ENCODE peak calls at places on chromosomes 11 and 22, in eight cellular contexts. I is cardiac muscle cell, W is adipocyte, N is astrocyte of the spinal cord, H is retinal pigment epithelial cell, V is heart left ventricle, T is uterus, R is GM06990. F is an unnamed sample.

GRCh38 chr11:2701230-2701629 is 1.4 kb upstream of the KCNQ1OT1 start:
- DNase-seq in I (no peak), W (no peak), N (no peak), H (no peak), V (no peak), T (no peak), R (no peak), F (no peak)

GRCh38 chr11:36300651-36301050 is 4.6 kb downstream of the PRR5L start:
- DNase-seq in I (no peak), W (peak; percentile 89), N (peak; percentile 62), H (peak; percentile 27), V (peak; percentile 58), T (peak; percentile 20), R (no peak), F (no peak)

GRCh38 chr11:75576445-75577049 is 14.5 kb downstream of the SERPINH1 start:
- DNase-seq in I (no peak), W (peak; percentile 62), N (peak; percentile 46), H (no peak), V (no peak), T (no peak), R (peak; percentile 71), F (no peak)

GRCh38 chr11:34405079-34405858 is 33.5 kb upstream of the CAT start:
- DNase-seq in I (no peak), W (no peak), N (peak; percentile 20), H (no peak), V (no peak), T (no peak), R (peak; percentile 17), F (peak; percentile 12)

GRCh38 chr11:100863080-100863581 is 176.0 kb downstream of the ARHGAP42 start:
- DNase-seq in I (peak; percentile 78), W (peak; percentile 89), N (peak; percentile 95), H (peak; percentile 64), V (peak; percentile 47), T (peak; percentile 29), R (no peak), F (no peak)

GRCh38 chr11:93570759-93571413 is 27.7 kb upstream of the SMCO4 start:
- DNase-seq in I (peak; percentile 23), W (peak; percentile 60), N (peak; percentile 68), H (peak; percentile 30), V (peak; percentile 30), T (peak; percentile 14), R (no peak), F (no peak)

GRCh38 chr11:15216678-15217077 is 102.0 kb downstream of the INSC start:
- DNase-seq in I (no peak), W (no peak), N (no peak), H (no peak), V (no peak), T (no peak), R (no peak), F (no peak)

GRCh38 chr11:72439455-72439854 is 5.1 kb upstream of the CLPB start:
- DNase-seq in I (no peak), W (peak; percentile 53), N (peak; percentile 62), H (peak; percentile 3), V (no peak), T (no peak), R (no peak), F (no peak)

GRCh38 chr11:47595029-47595428 is 818 bp upstream of the C1QTNF4 start:
- DNase-seq in I (peak; percentile 54), W (no peak), N (no peak), H (no peak), V (peak; percentile 44), T (no peak), R (no peak), F (no peak)

GRCh38 chr11:26688701-26689100 is 33.2 kb downstream of the SLC5A12 start:
- DNase-seq in I (no peak), W (no peak), N (no peak), H (no peak), V (no peak), T (no peak), R (no peak), F (no peak)

GRCh38 chr22:46262449-46263207 is 515 bp downstream of the PKDREJ start:
- DNase-seq in I (peak; percentile 19), W (peak; percentile 24), N (peak; percentile 40), H (peak; percentile 13), V (peak; percentile 67), T (peak; percentile 48), R (no peak), F (no peak)

GRCh38 chr11:67029146-67029545 is 6.2 kb downstream of the SYT12 start:
- DNase-seq in I (no peak), W (no peak), N (peak; percentile 22), H (no peak), V (no peak), T (no peak), R (no peak), F (no peak)

GRCh38 chr11:60657880-60658279 is 41.5 kb upstream of the MS4A8 start:
- DNase-seq in I (peak; percentile 57), W (no peak), N (no peak), H (no peak), V (no peak), T (no peak), R (no peak), F (no peak)

GRCh38 chr22:18109410-18110193 is 1.0 kb upstream of the TUBA8 start:
- DNase-seq in I (no peak), W (no peak), N (no peak), H (no peak), V (no peak), T (no peak), R (no peak), F (no peak)

GRCh38 chr22:22721681-22722309 is 77.4 kb downstream of the GGTLC2 start:
- DNase-seq in I (no peak), W (peak; percentile 44), N (peak; percentile 39), H (peak; percentile 21), V (no peak), T (no peak), R (no peak), F (no peak)

GRCh38 chr11:61828629-61829407 is 718 bp downstream of the FADS2 start:
- DNase-seq in I (peak; percentile 68), W (peak; percentile 77), N (peak; percentile 27), H (peak; percentile 68), V (peak; percentile 63), T (peak; percentile 64), R (peak; percentile 80), F (peak; percentile 13)

GRCh38 chr11:126680109-126680508 is 320.5 kb downstream of the KIRREL3 start:
- DNase-seq in I (no peak), W (no peak), N (no peak), H (no peak), V (no peak), T (no peak), R (no peak), F (no peak)

DNA sequence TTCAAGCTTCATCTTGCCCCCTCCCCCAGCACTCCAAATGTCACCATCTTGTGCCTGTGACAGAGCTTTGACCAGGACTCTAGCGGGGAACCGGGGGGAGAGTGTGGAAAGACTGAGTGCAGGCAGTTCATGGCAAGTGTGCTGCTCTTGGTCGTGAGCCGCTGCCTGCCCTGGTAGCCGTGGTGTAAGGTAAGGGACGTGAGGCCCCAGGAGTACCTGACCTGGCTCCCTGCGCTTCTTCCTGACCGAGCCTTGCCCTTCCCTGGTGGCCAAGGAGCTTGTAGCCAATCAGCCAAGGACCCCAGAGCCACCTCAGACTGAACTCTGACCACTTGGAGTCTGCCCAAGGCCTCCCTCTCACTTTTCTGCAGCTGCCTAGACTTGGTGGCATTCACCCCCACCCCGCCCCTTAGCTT is 1.3 kb downstream of the DGKZ start:
- DNase-seq in I (peak; percentile 54), W (no peak), N (no peak), H (no peak), V (no peak), T (no peak), R (no peak), F (no peak)
- H3K4me3 ChIP-seq in I (peak overlapping the region; percentile 97), W (peak overlapping the region; percentile 94), N (peak overlapping the region; percentile 82), H (peak overlapping the region; percentile 81), V (peak overlapping the region; percentile 91), T (peak overlapping the region; percentile 86), R (peak overlapping the region; percentile 98), F (peak overlapping the region; percentile 89)

GRCh38 chr11:119382101-119382500 is 611 bp upstream of the USP2 start:
- DNase-seq in I (no peak), W (no peak), N (no peak), H (no peak), V (no peak), T (no peak), R (no peak), F (no peak)

GRCh38 chr11:119381186-119381988 is at the start of gene USP2:
- DNase-seq in I (peak; percentile 99), W (peak; percentile 99), N (peak; percentile 94), H (peak; percentile 89), V (peak; percentile 96), T (peak; percentile 98), R (peak; percentile 92), F (peak; percentile 97)

GRCh38 chr11:119378851-119379465 is 2.5 kb downstream of the USP2 start:
- DNase-seq in I (peak; percentile 83), W (no peak), N (no peak), H (no peak), V (peak; percentile 39), T (no peak), R (no peak), F (no peak)

GRCh38 chr11:119380160-119380815 is 1.2 kb downstream of the USP2 start:
- DNase-seq in I (no peak), W (no peak), N (no peak), H (no peak), V (peak; percentile 18), T (no peak), R (no peak), F (no peak)

GRCh38 chr11:119380816-119381185 is 689 bp downstream of the USP2 start:
- DNase-seq in I (peak; percentile 62), W (no peak), N (no peak), H (no peak), V (peak; percentile 22), T (no peak), R (no peak), F (no peak)
- H3K4me3 ChIP-seq in I (peak overlapping the region; percentile 50), W (peak overlapping the region; percentile 83), N (peak overlapping the region; percentile 51), H (peak overlapping the region; percentile 72), V (peak overlapping the region; percentile 53), T (peak overlapping the region; percentile 41), R (no peak overlapping the region), F (peak overlapping the region; percentile 77)

DNA sequence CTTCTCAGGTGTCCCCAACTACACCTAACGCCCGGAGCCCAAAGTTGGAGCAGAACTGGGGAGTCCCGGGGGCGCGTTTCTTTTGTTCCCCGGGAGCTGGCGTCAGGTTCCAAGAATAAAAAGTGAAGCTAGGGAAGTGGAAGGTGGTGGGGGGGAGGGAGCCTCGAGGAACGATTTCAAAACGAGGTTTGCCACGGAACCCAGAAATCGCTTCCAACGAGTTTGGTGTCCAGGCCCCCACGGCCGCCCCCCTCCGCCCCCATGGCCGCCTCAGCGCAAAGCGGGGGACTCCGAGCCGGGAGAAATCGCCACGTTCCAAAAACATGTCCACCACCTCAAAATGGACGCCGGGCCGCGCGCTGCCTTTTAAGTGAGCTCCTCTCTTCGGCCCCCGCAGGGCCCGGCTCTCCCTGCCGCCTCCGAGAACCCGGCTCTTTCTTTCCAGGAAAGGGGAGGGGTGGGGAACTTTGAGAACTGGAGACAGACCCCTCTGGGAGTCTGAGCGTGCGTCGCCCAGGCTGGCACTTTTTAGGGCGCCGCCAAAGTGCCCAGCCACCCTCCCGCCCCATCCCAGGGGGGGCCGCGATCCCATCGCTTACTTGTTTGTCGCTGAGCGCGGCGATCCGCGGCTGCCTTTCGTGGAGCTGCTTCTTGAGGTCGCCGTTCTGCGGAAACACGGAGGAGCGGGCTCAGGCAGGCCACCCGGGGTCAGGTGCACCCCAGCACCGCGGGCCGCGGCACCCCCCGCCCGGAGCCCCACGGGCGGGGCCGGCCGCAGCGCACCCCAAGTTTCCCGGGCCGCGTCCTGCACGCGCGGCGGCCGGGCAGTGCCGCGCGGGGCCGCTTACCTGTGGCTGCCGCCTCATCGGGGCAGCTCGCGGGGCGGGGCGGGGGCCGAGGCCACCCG is 1.6 kb downstream of the PHF21B start:
- DNase-seq in I (peak; percentile 50), W (peak; percentile 21), N (peak; percentile 27), H (no peak), V (no peak), T (peak; percentile 16), R (no peak), F (no peak)
- H3K4me3 ChIP-seq in I (peak overlapping the region; percentile 60), W (no peak overlapping the region), N (peak overlapping the region; percentile 2), H (peak overlapping the region; percentile 17), V (peak overlapping the region; percentile 66), T (peak overlapping the region; percentile 59), R (no peak overlapping the region), F (no peak overlapping the region)

GRCh38 chr11:64877390-64878222 is 815 bp downstream of the EHD1 start:
- DNase-seq in I (no peak), W (peak; percentile 46), N (no peak), H (no peak), V (no peak), T (no peak), R (peak; percentile 55), F (no peak)
- H3K4me3 ChIP-seq in I (peak overlapping the region; percentile 81), W (peak overlapping the region; percentile 86), N (peak overlapping the region; percentile 98), H (peak overlapping the region; percentile 95), V (peak overlapping the region; percentile 98), T (peak overlapping the region; percentile 68), R (peak overlapping the region; percentile 99), F (peak overlapping the region; percentile 99)